ENCODE peak calls at places on chromosomes 2 and 18, in five cellular contexts. C, W, T, R and E are unnamed samples.

GRCh38 chr2:71891155-71891554 is 256.5 kb downstream of the CYP26B1 start:
- DNase-seq in C (no peak), W (no peak), T (no peak), R (no peak), E (no peak)

GRCh38 chr2:227853204-227853629 is 18.2 kb upstream of the DAW1 start:
- DNase-seq in C (peak; percentile 74), W (no peak), T (peak; percentile 99), R (peak; percentile 98), E (peak; percentile 71)

GRCh38 chr2:23489471-23490400 is 104.8 kb downstream of the KLHL29 start:
- DNase-seq in C (no peak), W (no peak), T (no peak), R (no peak), E (peak; percentile 11)

GRCh38 chr18:50192903-50193795 is 1.8 kb downstream of the MYO5B start:
- DNase-seq in C (no peak), W (no peak), T (peak; percentile 20), R (no peak), E (no peak)

GRCh38 chr2:100924520-100925451 is 77.3 kb upstream of the RPL31 start:
- DNase-seq in C (peak; percentile 88), W (no peak), T (no peak), R (no peak), E (peak; percentile 78)

GRCh38 chr18:25883091-25883490 is 207.3 kb downstream of the SS18 start:
- DNase-seq in C (no peak), W (no peak), T (no peak), R (no peak), E (no peak)

GRCh38 chr18:79487198-79488165 is 91.8 kb downstream of the NFATC1 start:
- DNase-seq in C (no peak), W (no peak), T (no peak), R (no peak), E (no peak)

GRCh38 chr2:176398783-176399182 is 129.5 kb downstream of the MTX2 start:
- DNase-seq in C (peak; percentile 47), W (no peak), T (peak; percentile 43), R (peak; percentile 32), E (peak; percentile 80)

GRCh38 chr18:43887491-43887890 is 610.2 kb upstream of the SYT4 start:
- DNase-seq in C (no peak), W (no peak), T (no peak), R (no peak), E (no peak)

GRCh38 chr2:231373786-231374185 is 21.7 kb upstream of the B3GNT7 start:
- DNase-seq in C (no peak), W (no peak), T (no peak), R (no peak), E (no peak)

GRCh38 chr2:64737547-64737946 is 83.8 kb upstream of the SERTAD2 start:
- DNase-seq in C (peak; percentile 52), W (no peak), T (no peak), R (no peak), E (no peak)

GRCh38 chr2:72920317-72921087 is 3.2 kb downstream of the EMX1 start:
- DNase-seq in C (peak; percentile 57), W (no peak), T (no peak), R (no peak), E (peak; percentile 22)

GRCh38 chr2:108538000-108538625 is 3.8 kb downstream of the LIMS1 start:
- DNase-seq in C (peak; percentile 24), W (no peak), T (no peak), R (no peak), E (no peak)

GRCh38 chr2:16429431-16429830 is 236.2 kb downstream of the CYRIA start:
- DNase-seq in C (no peak), W (no peak), T (no peak), R (no peak), E (no peak)

GRCh38 chr2:128833628-128834027 is 515.0 kb upstream of the HS6ST1 start:
- DNase-seq in C (no peak), W (no peak), T (no peak), R (no peak), E (no peak)

GRCh38 chr18:68121826-68122225 is 593.1 kb downstream of the TMX3 start:
- DNase-seq in C (peak; percentile 47), W (no peak), T (no peak), R (peak; percentile 31), E (no peak)

GRCh38 chr18:31942301-31942998 is 478 bp downstream of the TRAPPC8 start:
- DNase-seq in C (peak; percentile 81), W (no peak), T (no peak), R (no peak), E (peak; percentile 68)

GRCh38 chr2:31980674-31981356 is 30.0 kb downstream of the MEMO1 start:
- DNase-seq in C (peak; percentile 35), W (no peak), T (peak; percentile 16), R (no peak), E (peak; percentile 52)

GRCh38 chr2:200765139-200765951 is 46.4 kb upstream of the BZW1 start:
- DNase-seq in C (peak; percentile 92), W (no peak), T (peak; percentile 85), R (peak; percentile 98), E (peak; percentile 95)

GRCh38 chr2:35822716-35823115 is 532.9 kb upstream of the CRIM1 start:
- DNase-seq in C (no peak), W (peak; percentile 54), T (no peak), R (no peak), E (no peak)

GRCh38 chr2:56630286-56630685 is 446.5 kb downstream of the CCDC85A start:
- DNase-seq in C (no peak), W (no peak), T (no peak), R (no peak), E (no peak)

GRCh38 chr2:215269397-215270117 is 42.3 kb upstream of the ATIC start:
- DNase-seq in C (peak; percentile 80), W (peak; percentile 74), T (peak; percentile 57), R (peak; percentile 31), E (peak; percentile 91)

GRCh38 chr2:108942231-108943066 is 46.6 kb downstream of the EDAR start:
- DNase-seq in C (no peak), W (no peak), T (no peak), R (no peak), E (no peak)

GRCh38 chr2:24365051-24365450 is 4.7 kb upstream of the ITSN2 start:
- DNase-seq in C (peak; percentile 26), W (no peak), T (no peak), R (no peak), E (no peak)

GRCh38 chr18:73136134-73136533 is 268.3 kb upstream of the NETO1 start:
- DNase-seq in C (peak; percentile 4), W (no peak), T (peak; percentile 24), R (no peak), E (no peak)

GRCh38 chr2:68426885-68427579 is 40.1 kb downstream of the FBXO48 start:
- DNase-seq in C (no peak), W (no peak), T (no peak), R (no peak), E (peak; percentile 88)

GRCh38 chr2:237743561-237744269 is 54.9 kb upstream of the RBM44 start:
- DNase-seq in C (peak; percentile 74), W (no peak), T (no peak), R (no peak), E (no peak)

GRCh38 chr2:98805412-98806265 is 74.7 kb upstream of the MGAT4A start:
- DNase-seq in C (peak; percentile 70), W (no peak), T (no peak), R (peak; percentile 42), E (peak; percentile 34)

GRCh38 chr2:179622635-179623034 is 238.8 kb downstream of the ZNF385B start:
- DNase-seq in C (no peak), W (no peak), T (no peak), R (no peak), E (no peak)

GRCh38 chr2:136376798-136377211 is 258.9 kb upstream of the CXCR4 start:
- DNase-seq in C (peak; percentile 36), W (no peak), T (no peak), R (peak; percentile 24), E (no peak)

GRCh38 chr18:77517901-77518300 is 268.3 kb downstream of the GALR1 start:
- DNase-seq in C (no peak), W (no peak), T (no peak), R (no peak), E (no peak)